ENCODE peak calls at places on chromosomes 7 and 10, in six cellular contexts. Y, V, L, R, B and S are unnamed samples.

GRCh38 chr7:50677279-50677996 is 105.3 kb downstream of the GRB10 start:
- DNase-seq in B (no peak), Y (no peak), L (no peak), R (no peak), V (peak), S (no peak)

GRCh38 chr10:112792487-112793196 is 157.4 kb upstream of the TCF7L2 start:
- DNase-seq in Y (no peak), V (no peak), L (no peak), B (no peak), R (no peak), S (no peak)

GRCh38 chr10:101091546-101092290 is 29.9 kb downstream of the KAZALD1 start:
- DNase-seq in V (no peak), R (no peak), B (no peak), Y (no peak), L (no peak), S (peak)

GRCh38 chr7:76296743-76297740 is 5.4 kb upstream of the HSPB1 start:
- DNase-seq in V (peak), R (no peak), Y (no peak), B (no peak), L (no peak), S (peak)

GRCh38 chr10:49508249-49508648 is 30.7 kb downstream of the ERCC6 start:
- DNase-seq in R (peak), Y (no peak), V (no peak), L (no peak), B (no peak), S (no peak)

GRCh38 chr7:106108988-106109387 is 3.1 kb downstream of the SYPL1 start:
- DNase-seq in V (peak), Y (no peak), R (no peak), B (no peak), L (no peak), S (no peak)

GRCh38 chr10:80260295-80261243 is 28.9 kb downstream of the MAT1A start:
- DNase-seq in V (peak), R (no peak), L (no peak), B (peak), Y (no peak), S (no peak)

GRCh38 chr10:96491303-96491702 is 22.4 kb downstream of the TLL2 start:
- DNase-seq in Y (no peak), R (no peak), B (no peak), V (no peak), L (no peak), S (peak)

GRCh38 chr7:98066208-98066607 is 40.5 kb upstream of the LMTK2 start:
- DNase-seq in L (no peak), R (no peak), B (no peak), V (no peak), Y (no peak), S (no peak)

GRCh38 chr10:84360634-84361365 is 32.4 kb downstream of the CCSER2 start:
- DNase-seq in B (no peak), R (no peak), V (no peak), L (no peak), Y (no peak), S (no peak)

GRCh38 chr7:125173571-125173970 is 243.9 kb upstream of the POT1 start:
- DNase-seq in B (no peak), Y (no peak), L (no peak), R (no peak), V (no peak), S (no peak)

GRCh38 chr10:69048103-69048502 is 39.8 kb upstream of the SRGN start:
- DNase-seq in B (no peak), L (no peak), Y (no peak), R (no peak), V (no peak), S (no peak)

GRCh38 chr10:31749293-31749692 is 179.3 kb downstream of the ARHGAP12 start:
- DNase-seq in V (no peak), L (no peak), B (no peak), R (no peak), Y (no peak), S (no peak)

GRCh38 chr10:13536674-13537366 is 8.0 kb upstream of the BEND7 start:
- DNase-seq in Y (peak), L (peak), R (peak), V (peak), B (peak), S (no peak)

GRCh38 chr7:130955560-130955919 is 221.5 kb upstream of the KLF14 start:
- DNase-seq in L (no peak), Y (no peak), R (no peak), B (no peak), V (no peak), S (no peak)

GRCh38 chr10:100970076-100970913 is 991 bp downstream of the SEMA4G start:
- DNase-seq in R (no peak), V (peak), Y (peak), L (no peak), B (peak), S (peak)

GRCh38 chr10:93305122-93305521 is 177.0 kb downstream of the MYOF start:
- DNase-seq in B (no peak), V (no peak), R (no peak), Y (no peak), L (no peak), S (no peak)
- TF ChIP-seq JUND in B (no peak), V (no peak), R (no peak), Y (no peak), L (no peak), S (no peak)

GRCh38 chr10:16049775-16050174 is 189.5 kb upstream of the MINDY3 start:
- DNase-seq in V (no peak), B (no peak), L (no peak), R (no peak), Y (no peak), S (no peak)
- TF ChIP-seq JUND in V (no peak), B (no peak), L (no peak), R (no peak), Y (no peak), S (no peak)

DNA sequence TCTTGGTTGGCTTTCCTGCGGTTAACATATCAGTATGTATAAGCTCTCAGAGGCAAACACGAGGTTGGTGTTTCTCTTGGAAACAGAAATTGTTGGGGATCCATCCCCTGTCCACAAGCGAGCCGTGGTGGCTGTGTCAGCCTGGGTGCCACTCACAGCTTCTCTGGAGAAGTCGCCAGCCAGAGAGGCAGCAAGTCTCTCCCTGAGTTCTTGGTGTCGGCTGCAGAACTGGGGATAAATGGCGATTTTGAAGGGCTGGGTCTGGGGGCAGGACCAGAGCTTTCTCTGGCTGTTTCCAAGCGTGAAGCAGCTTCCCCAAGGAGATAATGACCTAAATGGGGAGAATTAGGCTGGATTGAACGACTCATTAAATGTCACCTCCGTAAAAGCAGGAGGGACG is 335.3 kb downstream of the GLRX3 start:
- DNase-seq in L (no peak), R (no peak), Y (no peak), B (no peak), V (no peak), S (no peak)
- TF ChIP-seq JUND in L (no peak), R (no peak), Y (no peak), B (no peak), V (no peak), S (no peak)

GRCh38 chr7:94650652-94651051 is 5.3 kb downstream of the SGCE start:
- DNase-seq in L (no peak), R (no peak), V (peak), B (no peak), Y (no peak), S (no peak)
- TF ChIP-seq JUND in L (no peak), R (no peak), V (no peak), B (no peak), Y (no peak), S (no peak)

GRCh38 chr10:103153302-103153759 is 39.7 kb downstream of the NT5C2 start:
- DNase-seq in R (no peak), L (no peak), V (peak), Y (no peak), B (no peak), S (no peak)
- TF ChIP-seq JUND in R (no peak), L (no peak), V (no peak), Y (no peak), B (no peak), S (no peak)

GRCh38 chr7:82428186-82428961 is 15.2 kb downstream of the CACNA2D1 start:
- DNase-seq in B (no peak), Y (no peak), R (no peak), V (no peak), L (no peak), S (no peak)
- TF ChIP-seq JUND in B (no peak), Y (no peak), R (no peak), V (no peak), L (no peak), S (no peak)

DNA sequence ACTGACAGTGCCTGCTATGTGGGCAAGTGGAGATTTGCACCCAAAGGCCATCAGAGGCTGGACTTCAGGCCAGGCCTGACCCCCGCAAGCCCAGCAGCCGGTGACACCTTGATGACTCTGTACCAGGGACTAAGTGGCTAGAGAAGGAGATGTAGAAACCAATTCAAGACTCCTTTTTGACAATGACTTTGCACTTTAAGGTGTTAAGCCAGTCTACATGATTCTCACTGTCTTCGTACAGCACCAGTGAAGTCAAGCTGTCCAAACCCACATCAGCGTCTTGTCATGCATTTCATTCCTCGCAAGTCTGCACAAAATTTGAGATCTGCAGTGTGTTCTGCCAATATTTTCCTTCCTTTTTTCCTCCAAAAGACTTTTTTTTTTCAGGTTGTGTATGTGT is 169.2 kb downstream of the TEX36 start:
- DNase-seq in B (no peak), L (no peak), R (no peak), V (no peak), Y (no peak), S (no peak)
- TF ChIP-seq JUND in B (no peak), L (no peak), R (no peak), V (no peak), Y (no peak), S (no peak)